ENCODE peak calls at places on chromosomes 7 and 10, in seven cellular contexts. R, H, Q, V, B, U and Y are unnamed samples.

GRCh38 chr7:3712841-3713240 is 411.8 kb downstream of the SDK1 start:
- DNase-seq in U (no peak), B (no peak), R (no peak), H (no peak), Q (no peak), V (no peak), Y (no peak)

GRCh38 chr10:110010076-110011069 is 2.6 kb downstream of the ADD3 start:
- DNase-seq in V (peak; percentile 65), R (no peak), Q (peak; percentile 21), U (no peak), B (no peak), H (no peak), Y (peak; percentile 51)

GRCh38 chr10:94274142-94274787 is 88.5 kb downstream of the NOC3L start:
- DNase-seq in B (peak; percentile 22), V (no peak), H (no peak), Q (no peak), U (no peak), R (peak; percentile 22), Y (no peak)

GRCh38 chr7:22563115-22563514 is 63.1 kb upstream of the STEAP1B start:
- DNase-seq in B (no peak), Q (no peak), U (no peak), H (peak; percentile 33), R (no peak), V (no peak), Y (no peak)

GRCh38 chr7:48089415-48089975 is 430 bp downstream of the UPP1 start:
- DNase-seq in Q (peak; percentile 48), R (peak; percentile 40), H (peak; percentile 74), V (peak; percentile 69), B (no peak), U (peak; percentile 45), Y (peak; percentile 59)

GRCh38 chr7:41445432-41445831 is 257.5 kb downstream of the INHBA start:
- DNase-seq in U (no peak), V (no peak), B (no peak), H (no peak), R (no peak), Q (no peak), Y (no peak)

GRCh38 chr10:71773221-71773971 is at the start of gene VSIR:
- DNase-seq in Q (peak; percentile 92), R (peak; percentile 87), V (peak; percentile 99), U (peak; percentile 91), B (peak; percentile 70), H (peak; percentile 45), Y (peak; percentile 77)

GRCh38 chr10:22588462-22588861 is 125.9 kb downstream of the PIP4K2A start:
- DNase-seq in Q (no peak), U (no peak), H (no peak), R (no peak), V (no peak), B (no peak), Y (no peak)

GRCh38 chr7:45000096-45001032 is at the start of gene CCM2:
- DNase-seq in Q (peak; percentile 17), V (no peak), H (peak; percentile 31), B (no peak), U (peak; percentile 18), R (no peak), Y (peak; percentile 71)

GRCh38 chr7:40673285-40673684 is 538.5 kb downstream of the SUGCT start:
- DNase-seq in V (no peak), Q (no peak), H (no peak), U (no peak), B (peak; percentile 60), R (no peak), Y (no peak)